ENCODE peak calls at places on chromosomes 4 and X, in six cellular contexts. E is K562, D is GM12878, K is A549, I is SK-N-SH, S is H1. M is an unnamed sample.

GRCh38 chrX:46627700-46628405 is 54.3 kb downstream of the CHST7 start:
- DNase-seq in K (no peak), D (no peak), I (no peak), E (no peak), S (no peak), M (no peak)

GRCh38 chrX:2478546-2479419 is 22.0 kb downstream of the DHRSX start:
- DNase-seq in I (no peak), D (no peak), E (no peak), S (no peak), K (peak; percentile 65), M (no peak)

GRCh38 chr4:165464813-165465381 is 86.1 kb downstream of the CPE start:
- DNase-seq in E (peak; percentile 62), K (peak; percentile 26), D (no peak), I (peak; percentile 54), S (no peak), M (peak; percentile 18)

GRCh38 chrX:149563359-149563758 is 13.6 kb upstream of the HSFX3 start:
- DNase-seq in E (no peak), S (no peak), I (no peak), K (no peak), D (no peak), M (no peak)

GRCh38 chr4:16731776-16732380 is 166.6 kb downstream of the LDB2 start:
- DNase-seq in I (no peak), K (no peak), S (no peak), D (no peak), E (no peak), M (no peak)

GRCh38 chrX:22534643-22535042 is 261.9 kb downstream of the CBLL2 start:
- DNase-seq in K (no peak), I (no peak), E (no peak), S (no peak), D (no peak), M (no peak)

GRCh38 chr4:186840222-186840701 is 116.6 kb upstream of the FAT1 start:
- DNase-seq in K (no peak), D (no peak), I (no peak), E (peak; percentile 81), S (no peak), M (no peak)

GRCh38 chr4:172900880-172901279 is 267.7 kb upstream of the GALNT7 start:
- DNase-seq in E (no peak), S (no peak), I (no peak), K (no peak), D (no peak), M (no peak)

DNA sequence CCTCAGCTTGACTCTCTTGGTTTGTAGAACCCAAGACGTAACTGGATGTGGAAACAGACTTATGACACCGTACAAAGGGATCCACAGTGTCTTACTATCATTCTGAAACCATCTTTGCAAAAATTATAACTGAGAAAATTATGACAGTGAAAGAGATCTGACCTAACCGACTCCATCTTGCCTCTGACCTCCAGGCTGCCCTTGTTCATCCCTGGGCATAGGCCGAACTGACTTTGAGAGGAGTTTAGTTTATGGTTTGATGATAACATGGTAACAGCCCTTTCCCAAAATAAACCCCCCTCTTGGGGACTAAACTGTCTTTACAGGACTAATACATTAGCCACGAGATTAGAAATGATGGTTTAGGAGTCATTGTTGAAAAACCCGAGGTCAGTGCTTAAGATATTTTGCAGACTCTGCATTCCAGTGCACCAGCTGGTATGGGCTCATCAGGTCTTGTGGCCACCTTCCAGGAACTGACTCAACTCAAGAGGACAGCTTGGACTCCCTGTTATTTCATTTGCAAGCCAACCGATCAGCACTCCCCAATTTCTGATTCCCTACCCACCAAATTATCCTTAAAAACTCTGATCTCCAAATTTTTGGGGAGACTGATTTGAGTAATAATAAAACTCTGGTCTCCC is 49.6 kb downstream of the CASP3 start:
- DNase-seq in E (no peak), D (no peak), I (no peak), K (no peak), S (no peak), M (no peak)
- TF ChIP-seq CHD2 in E (no peak), D (no peak), I (no peak), K (no peak), S (no peak), M (no peak)

GRCh38 chrX:19810370-19810769 is 77.0 kb downstream of the SH3KBP1 start:
- DNase-seq in D (no peak), K (no peak), E (no peak), I (peak; percentile 48), S (no peak), M (no peak)
- TF ChIP-seq CHD2 in D (no peak), K (no peak), E (no peak), I (peak; percentile 74), S (no peak), M (no peak)

GRCh38 chrX:68711845-68712244 is 64.4 kb downstream of the STARD8 start:
- DNase-seq in D (no peak), K (no peak), I (no peak), E (no peak), S (no peak), M (no peak)
- TF ChIP-seq CHD2 in D (no peak), K (no peak), I (no peak), E (no peak), S (no peak), M (no peak)

DNA sequence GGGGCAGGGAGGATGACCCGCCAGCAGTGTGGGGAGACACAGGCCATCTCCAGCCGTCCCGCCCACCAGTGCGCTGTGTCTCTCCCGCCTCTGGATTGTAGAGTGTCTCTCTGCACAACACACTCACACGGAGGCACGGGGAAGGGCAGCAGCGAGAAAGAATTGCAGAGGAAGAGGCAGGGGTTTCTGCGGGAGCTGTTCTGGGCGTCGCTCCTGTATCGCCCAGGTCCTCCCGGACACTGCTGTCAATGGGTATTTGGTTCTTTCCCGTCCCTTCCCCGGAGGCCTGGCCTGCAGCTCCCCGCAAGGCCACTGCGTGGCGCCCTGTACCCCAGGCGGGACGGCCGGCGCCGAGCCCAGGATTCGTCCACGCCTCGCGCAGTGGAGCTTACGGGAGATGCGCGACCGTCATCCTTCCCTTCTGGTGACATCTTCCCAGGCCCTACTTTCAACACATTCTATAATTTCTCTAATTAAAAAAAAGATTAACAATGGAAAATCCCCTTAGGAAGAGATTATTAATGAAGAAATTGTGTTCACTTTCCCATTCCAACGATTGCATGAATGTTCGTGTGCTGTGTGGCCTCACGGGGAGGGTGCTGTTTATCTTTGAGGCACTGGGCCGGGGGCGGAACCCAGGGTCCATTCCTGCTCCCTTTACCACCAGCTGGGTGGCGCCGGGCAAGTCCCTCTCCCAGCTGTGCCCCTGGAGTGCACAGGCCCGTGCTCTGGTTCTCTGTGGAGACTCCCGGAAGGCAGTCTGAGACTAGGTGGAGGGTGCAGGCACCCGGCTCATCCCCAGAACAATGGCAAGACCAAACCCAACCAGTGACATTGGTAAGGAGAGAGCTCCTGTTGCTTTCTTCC is 95.7 kb downstream of the CPZ start:
- DNase-seq in D (no peak), S (peak; percentile 95), K (peak; percentile 34), E (peak; percentile 51), I (peak; percentile 86), M (no peak)
- TF ChIP-seq CHD2 in D (no peak), S (no peak), K (no peak), E (no peak), I (no peak), M (no peak)

M was measured in HepG2.